ENCODE peak calls at places on chromosomes 4 and X, in eight cellular contexts. P is uterus, N is H1, J is upper lobe of left lung, Z is tibial nerve, Q is K562, V is NB4, S is adrenal gland. Y is an unnamed sample.

GRCh38 chr4:6494431-6495295 is 22.2 kb upstream of the PPP2R2C start:
- DNase-seq in V (no peak), Q (no peak), Z (no peak), N (no peak), J (peak), S (no peak), P (no peak), Y (no peak)

GRCh38 chr4:170139764-170140163 is 50.0 kb upstream of the AADAT start:
- DNase-seq in J (no peak), Q (no peak), S (no peak), V (no peak), N (no peak), P (no peak), Z (no peak), Y (no peak)

GRCh38 chr4:125762537-125762936 is 447.8 kb downstream of the FAT4 start:
- DNase-seq in Q (no peak), S (no peak), Z (no peak), N (no peak), J (no peak), V (no peak), P (no peak), Y (no peak)

GRCh38 chrX:24838624-24839023 is 144.9 kb downstream of the POLA1 start:
- DNase-seq in J (no peak), Q (peak), V (peak), P (no peak), S (peak), N (no peak), Z (no peak), Y (no peak)

GRCh38 chr4:173399016-173399415 is at the start of gene SCRG1:
- DNase-seq in J (no peak), P (peak), N (no peak), S (no peak), V (no peak), Q (no peak), Z (no peak), Y (no peak)

GRCh38 chr4:101321481-101322042 is 25.8 kb downstream of the PPP3CA start:
- DNase-seq in P (no peak), Q (no peak), V (peak), S (no peak), Z (no peak), N (no peak), J (no peak), Y (no peak)

GRCh38 chr4:161936625-161937133 is 227.1 kb downstream of the FSTL5 start:
- DNase-seq in J (no peak), P (no peak), N (no peak), Q (no peak), S (no peak), V (no peak), Z (no peak), Y (no peak)

GRCh38 chrX:125651426-125651825 is 331.8 kb downstream of the TEX13C start:
- DNase-seq in Q (no peak), P (no peak), J (no peak), S (no peak), Z (no peak), N (no peak), V (no peak), Y (no peak)

GRCh38 chr4:125010776-125011503 is 298.4 kb upstream of the ANKRD50 start:
- DNase-seq in S (no peak), V (no peak), Z (no peak), P (no peak), J (no peak), N (no peak), Q (no peak), Y (no peak)

GRCh38 chr4:123659262-123659661 is 262.7 kb downstream of the SPRY1 start:
- DNase-seq in P (no peak), S (no peak), J (no peak), N (no peak), Z (no peak), V (no peak), Q (no peak), Y (no peak)

GRCh38 chrX:108088511-108088910 is 2.8 kb downstream of the PSMD10 start:
- DNase-seq in S (no peak), V (no peak), N (no peak), P (no peak), Q (no peak), Z (no peak), J (no peak), Y (no peak)

GRCh38 chrX:108091878-108092291 is 307 bp downstream of the ATG4A start:
- DNase-seq in V (no peak), N (no peak), J (no peak), Z (no peak), P (no peak), Q (peak), S (no peak), Y (no peak)

GRCh38 chrX:108090474-108091265 is 672 bp downstream of the PSMD10 start:
- DNase-seq in P (no peak), Z (no peak), S (no peak), J (no peak), Q (no peak), N (no peak), V (peak), Y (no peak)

GRCh38 chrX:108087792-108088191 is 3.5 kb downstream of the PSMD10 start:
- DNase-seq in N (no peak), V (no peak), P (no peak), J (no peak), Q (no peak), S (no peak), Z (no peak), Y (no peak)

GRCh38 chrX:108091266-108091877 is at the start of the genes ATG4A and PSMD10:
- DNase-seq in Z (peak), N (peak), Q (peak), J (peak), S (peak), P (peak), V (peak), Y (peak)
- TF ChIP-seq POLR2A in Z (peak), N (peak), Q (peak), J (no peak), S (peak), P (peak), V (peak), Y (peak)

DNA sequence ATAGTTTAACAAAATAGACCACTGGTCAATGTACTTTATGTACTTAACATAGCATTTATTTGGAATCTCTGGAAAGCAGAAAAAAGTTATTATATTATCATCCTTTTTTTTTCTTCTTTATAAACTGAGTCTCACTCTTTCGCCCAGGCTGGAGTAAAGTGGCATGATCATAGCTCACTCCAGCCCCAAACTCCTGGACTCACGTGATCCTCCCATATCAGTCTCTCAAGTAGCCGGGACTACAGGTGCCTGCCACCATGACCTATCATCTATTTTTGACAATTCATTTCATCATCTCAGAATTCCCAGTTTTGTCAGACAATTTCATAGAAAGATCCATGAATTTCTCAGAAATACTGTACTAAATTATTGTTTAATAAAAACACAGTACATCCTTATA is 12.7 kb downstream of the RAB28 start:
- DNase-seq in J (no peak), Q (no peak), Z (no peak), N (no peak), P (no peak), V (no peak), S (no peak), Y (no peak)
- TF ChIP-seq POLR2A in J (no peak), Q (no peak), Z (no peak), N (no peak), P (no peak), V (no peak), S (no peak), Y (no peak)

DNA sequence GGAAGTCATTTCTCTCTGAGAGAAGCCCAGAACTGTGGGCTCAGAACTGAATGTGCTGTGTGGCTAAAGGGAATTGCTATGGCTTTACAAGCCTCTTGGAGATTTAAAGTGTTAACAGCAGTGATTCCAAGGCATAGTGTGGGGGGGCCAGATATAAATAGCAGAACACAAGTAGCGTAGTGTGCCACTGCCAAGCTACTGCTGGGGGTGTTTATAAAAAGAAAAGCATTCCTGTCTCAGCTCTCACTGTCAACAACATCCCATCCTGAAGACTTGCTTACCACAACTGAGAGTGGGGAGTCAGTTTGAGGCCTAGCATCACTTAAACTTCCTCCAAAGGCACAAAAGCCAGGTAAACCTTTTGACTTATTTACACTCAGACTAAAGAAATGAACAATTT is at the start of gene ART3:
- DNase-seq in Z (no peak), N (no peak), S (no peak), V (no peak), P (no peak), Q (no peak), J (no peak), Y (no peak)
- TF ChIP-seq POLR2A in Z (no peak), N (no peak), S (no peak), V (no peak), P (no peak), Q (no peak), J (no peak), Y (no peak)

GRCh38 chr4:40749717-40750460 is at the start of gene NSUN7:
- DNase-seq in N (peak), J (peak), P (peak), Q (no peak), V (peak), S (peak), Z (no peak), Y (peak)
- TF ChIP-seq POLR2A in N (peak), J (no peak), P (no peak), Q (no peak), V (no peak), S (no peak), Z (no peak), Y (peak)

GRCh38 chr4:37905526-37906169 is 14.8 kb downstream of the TBC1D1 start:
- DNase-seq in S (no peak), Z (no peak), J (no peak), V (no peak), Q (no peak), P (no peak), N (no peak), Y (no peak)
- TF ChIP-seq POLR2A in S (no peak), Z (no peak), J (no peak), V (no peak), Q (no peak), P (no peak), N (no peak), Y (no peak)

GRCh38 chr4:78056265-78057129 is 626 bp upstream of the FRAS1 start:
- DNase-seq in S (peak), Q (peak), Z (peak), J (peak), P (peak), V (peak), N (peak), Y (peak)
- TF ChIP-seq POLR2A in S (no peak), Q (no peak), Z (no peak), J (no peak), P (no peak), V (no peak), N (peak), Y (no peak)

GRCh38 chr4:41256131-41256739 is 493 bp upstream of the UCHL1 start:
- DNase-seq in J (no peak), S (no peak), Z (no peak), P (no peak), V (no peak), N (no peak), Q (no peak), Y (no peak)

GRCh38 chr4:41258783-41259182 is 2.1 kb downstream of the UCHL1 start:
- DNase-seq in Q (no peak), Z (no peak), J (no peak), S (peak), V (peak), N (no peak), P (no peak), Y (no peak)

GRCh38 chr4:41257257-41257900 is 651 bp downstream of the UCHL1 start:
- DNase-seq in V (peak), J (peak), Q (no peak), P (peak), Z (no peak), S (peak), N (peak), Y (peak)

GRCh38 chr4:41257901-41258300 is 1.2 kb downstream of the UCHL1 start:
- DNase-seq in P (no peak), N (no peak), Z (no peak), S (no peak), V (no peak), J (no peak), Q (no peak), Y (no peak)

GRCh38 chr4:41256740-41257256 is at the start of gene UCHL1:
- DNase-seq in V (peak), J (peak), Z (no peak), S (peak), N (peak), P (peak), Q (no peak), Y (peak)
- TF ChIP-seq POLR2A in V (no peak), J (no peak), Z (no peak), S (no peak), N (peak), P (no peak), Q (no peak), Y (no peak)

GRCh38 chrX:47651043-47651905 is 911 bp upstream of the ELK1 start:
- DNase-seq in P (no peak), S (no peak), N (no peak), V (no peak), Q (no peak), J (no peak), Z (no peak), Y (no peak)
- TF ChIP-seq POLR2A in P (no peak), S (peak), N (no peak), V (peak), Q (peak), J (no peak), Z (peak), Y (no peak)

GRCh38 chr4:47483722-47484121 is 1.4 kb upstream of the ATP10D start:
- DNase-seq in P (no peak), N (no peak), Q (no peak), Z (no peak), V (no peak), J (no peak), S (no peak), Y (no peak)

GRCh38 chr4:47486306-47486705 is 1.2 kb downstream of the ATP10D start:
- DNase-seq in P (no peak), Q (no peak), J (no peak), V (no peak), S (no peak), N (no peak), Z (no peak), Y (no peak)

GRCh38 chr4:47484169-47484568 is 906 bp upstream of the ATP10D start:
- DNase-seq in V (no peak), Z (no peak), J (no peak), N (no peak), S (no peak), P (no peak), Q (no peak), Y (no peak)

GRCh38 chr4:47482326-47482725 is 2.7 kb upstream of the ATP10D start:
- DNase-seq in Q (no peak), S (no peak), Z (no peak), V (no peak), J (no peak), N (no peak), P (no peak), Y (no peak)

DNA sequence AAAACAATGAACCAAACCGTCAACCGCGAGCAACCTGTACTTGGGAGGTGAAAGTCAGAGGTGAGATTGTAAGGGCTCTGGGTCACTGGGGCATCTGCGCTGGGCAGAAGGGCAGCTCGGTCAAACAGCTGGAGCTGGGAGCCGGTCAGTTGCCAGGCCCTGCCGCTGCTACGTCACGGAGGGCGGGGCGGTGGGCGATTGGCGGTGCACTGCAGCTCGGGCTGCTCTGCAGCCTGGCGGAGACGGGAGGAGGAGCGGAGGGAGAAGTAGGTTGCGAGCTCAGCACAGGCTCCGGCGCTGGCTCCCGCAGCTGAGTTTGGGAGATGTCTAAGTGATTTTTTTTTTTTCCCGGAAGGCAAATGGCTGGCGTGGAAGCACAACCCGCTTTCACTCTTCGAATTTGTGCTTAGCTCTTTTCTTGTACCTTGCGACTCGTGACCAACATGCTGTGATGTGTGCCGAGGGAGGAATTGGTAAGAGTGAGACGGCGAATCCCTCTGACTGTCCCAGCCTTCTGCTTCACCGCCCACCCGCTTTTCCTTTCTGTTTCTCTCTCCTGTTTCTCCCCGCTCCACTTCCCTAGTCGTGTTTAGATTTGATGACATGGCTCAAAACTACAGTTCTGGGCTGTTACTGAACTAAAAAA is at the start of gene ATP10D:
- DNase-seq in Z (peak), P (peak), Q (peak), N (peak), S (peak), V (peak), J (peak), Y (peak)
- TF ChIP-seq POLR2A in Z (peak), P (peak), Q (no peak), N (peak), S (peak), V (peak), J (no peak), Y (peak)

DNA sequence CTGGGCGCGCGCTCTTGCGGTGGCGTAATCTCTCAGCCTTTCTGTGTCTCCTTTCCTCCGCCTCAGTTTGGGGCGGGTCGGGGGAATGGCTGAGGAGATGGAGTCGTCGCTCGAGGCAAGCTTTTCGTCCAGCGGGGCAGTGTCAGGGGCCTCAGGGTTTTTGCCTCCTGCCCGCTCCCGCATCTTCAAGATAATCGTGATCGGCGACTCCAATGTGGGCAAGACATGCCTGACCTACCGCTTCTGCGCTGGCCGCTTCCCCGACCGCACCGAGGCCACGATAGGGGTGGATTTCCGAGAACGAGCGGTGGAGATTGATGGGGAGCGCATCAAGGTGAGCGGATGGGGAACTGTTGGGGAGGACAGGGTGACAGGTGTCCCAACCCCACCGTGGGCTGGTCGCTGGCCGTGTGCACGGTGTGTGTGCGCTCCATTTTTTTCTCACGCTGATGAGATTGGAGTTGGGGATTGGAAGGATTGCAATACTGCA is at the start of gene RAB33B:
- DNase-seq in J (no peak), Q (peak), V (no peak), P (no peak), Z (peak), S (no peak), N (no peak), Y (no peak)
- TF ChIP-seq POLR2A in J (no peak), Q (no peak), V (peak), P (peak), Z (peak), S (peak), N (no peak), Y (peak)